ENCODE peak calls at places on chromosome 1, in five cellular contexts. W is K562, Y is HepG2, L is H1, S is GM12878. X is an unnamed sample. For H3K4me1, the result is how much of the 10 kb centered on the place peaks cover.

GRCh38 chr1:186183219-186183618 is 191.8 kb downstream of the TPR start:
- DNase-seq in W (no peak), Y (no peak), L (no peak), S (no peak), X (peak)

GRCh38 chr1:115145221-115145620 is 55.9 kb upstream of the TSPAN2 start:
- DNase-seq in W (no peak), Y (no peak), L (no peak), S (no peak), X (no peak)

GRCh38 chr1:54463259-54464030 is 57.3 kb upstream of the SSBP3 start:
- DNase-seq in W (no peak), Y (no peak), L (no peak), S (no peak), X (no peak)

GRCh38 chr1:17903386-17903785 is 148.3 kb downstream of the ACTL8 start:
- DNase-seq in W (no peak), Y (peak), L (no peak), S (no peak), X (no peak)

GRCh38 chr1:241842565-241842964 is 5.4 kb upstream of the EXO1 start:
- DNase-seq in W (no peak), Y (no peak), L (no peak), S (no peak), X (no peak)

GRCh38 chr1:197343663-197344273 is 75.7 kb downstream of the CRB1 start:
- DNase-seq in W (no peak), Y (no peak), L (no peak), S (no peak), X (no peak)

GRCh38 chr1:46719689-46720088 is 775 bp upstream of the EFCAB14 start:
- DNase-seq in W (peak), Y (no peak), L (no peak), S (no peak), X (no peak)

GRCh38 chr1:214317300-214317699 is 36.3 kb downstream of the SMYD2 start:
- DNase-seq in W (no peak), Y (peak), L (peak), S (no peak), X (no peak)

GRCh38 chr1:30302808-30303310 is 420.5 kb downstream of the MATN1 start:
- DNase-seq in W (no peak), Y (no peak), L (peak), S (no peak), X (no peak)

GRCh38 chr1:39508857-39509305 is 17.4 kb downstream of the BMP8A start:
- DNase-seq in W (no peak), Y (peak), L (no peak), S (no peak), X (no peak)

GRCh38 chr1:165207774-165208359 is 148.6 kb downstream of the LMX1A start:
- DNase-seq in W (peak), Y (no peak), L (no peak), S (no peak), X (no peak)

GRCh38 chr1:78490861-78491310 is at the start of gene PTGFR:
- DNase-seq in W (no peak), Y (no peak), L (peak), S (no peak), X (no peak)

GRCh38 chr1:165288301-165289120 is 68.0 kb downstream of the LMX1A start:
- DNase-seq in W (no peak), Y (no peak), L (no peak), S (no peak), X (no peak)

GRCh38 chr1:1268284-1268682 is 5.4 kb downstream of the UBE2J2 start:
- DNase-seq in W (no peak), Y (no peak), L (no peak), S (no peak), X (no peak)

GRCh38 chr1:234537236-234537635 is 58.3 kb upstream of the TARBP1 start:
- DNase-seq in W (no peak), Y (no peak), L (no peak), S (no peak), X (no peak)

GRCh38 chr1:202656951-202657646 is 53.2 kb downstream of the SYT2 start:
- DNase-seq in W (peak), Y (peak), L (peak), S (no peak), X (no peak)

GRCh38 chr1:2060082-2060481 is 9.9 kb downstream of the PRKCZ start:
- DNase-seq in W (no peak), Y (no peak), L (no peak), S (no peak), X (no peak)

GRCh38 chr1:205774277-205775014 is 836 bp downstream of the RAB29 start:
- DNase-seq in W (peak), Y (peak), L (peak), S (peak), X (no peak)

GRCh38 chr1:156804572-156805243 is 11.9 kb downstream of the SH2D2A start:
- DNase-seq in W (no peak), Y (no peak), L (no peak), S (no peak), X (no peak)

GRCh38 chr1:174998569-174999215 is 1.1 kb upstream of the CACYBP start:
- DNase-seq in W (peak), Y (peak), L (no peak), S (peak), X (peak)

GRCh38 chr1:98763488-98764141 is 102.1 kb downstream of the SNX7 start:
- DNase-seq in W (no peak), Y (no peak), L (no peak), S (no peak), X (no peak)

GRCh38 chr1:148308832-148309458 is 156.9 kb upstream of the NBPF11 start:
- DNase-seq in W (no peak), Y (no peak), L (peak), S (no peak), X (no peak)

GRCh38 chr1:193614817-193615216 is 428.4 kb upstream of the B3GALT2 start:
- DNase-seq in W (no peak), Y (no peak), L (no peak), S (peak), X (peak)

GRCh38 chr1:229155472-229155871 is 115.4 kb upstream of the RAB4A start:
- DNase-seq in W (no peak), Y (no peak), L (no peak), S (no peak), X (no peak)

GRCh38 chr1:204225841-204226745 is 12.3 kb upstream of the GOLT1A start:
- DNase-seq in W (no peak), Y (peak), L (no peak), S (no peak), X (no peak)

GRCh38 chr1:196400478-196401453 is 207.5 kb downstream of the KCNT2 start:
- DNase-seq in W (no peak), Y (peak), L (no peak), S (no peak), X (no peak)

GRCh38 chr1:239566074-239566473 is 179.7 kb downstream of the CHRM3 start:
- DNase-seq in W (no peak), Y (no peak), L (no peak), S (no peak), X (no peak)

GRCh38 chr1:115404936-115405335 is 66.9 kb upstream of the NGF start:
- DNase-seq in W (no peak), Y (no peak), L (no peak), S (no peak), X (no peak)

GRCh38 chr1:100604372-100604771 is 66.4 kb downstream of the GPR88 start:
- DNase-seq in W (no peak), Y (no peak), L (no peak), S (no peak), X (no peak)

GRCh38 chr1:211376807-211377206 is 50.2 kb downstream of the TRAF5 start:
- DNase-seq in W (no peak), Y (no peak), L (no peak), S (no peak), X (no peak)

GRCh38 chr1:36888811-36889477 is 145.4 kb downstream of the GRIK3 start:
- DNase-seq in W (no peak), Y (no peak), L (peak), S (no peak), X (no peak)

GRCh38 chr1:71908871-71909390 is 373.4 kb downstream of the NEGR1 start:
- DNase-seq in W (no peak), Y (no peak), L (no peak), S (no peak), X (no peak)

GRCh38 chr1:172642970-172643369 is 15.9 kb upstream of the FASLG start:
- DNase-seq in W (no peak), Y (peak), L (no peak), S (no peak), X (no peak)

GRCh38 chr1:16348414-16349182 is 3.7 kb downstream of the FBXO42 start:
- DNase-seq in W (no peak), Y (peak), L (no peak), S (no peak), X (no peak)

GRCh38 chr1:117092594-117092993 is 29.0 kb downstream of the TRIM45 start:
- DNase-seq in W (no peak), Y (no peak), L (no peak), S (no peak), X (no peak)

GRCh38 chr1:38175062-38175461 is 128.5 kb upstream of the POU3F1 start:
- DNase-seq in W (no peak), Y (no peak), L (no peak), S (no peak), X (no peak)

GRCh38 chr1:39720094-39720999 is 18.3 kb upstream of the PPIE start:
- DNase-seq in W (peak), Y (peak), L (no peak), S (no peak), X (peak)

GRCh38 chr1:246748867-246749266 is 24.7 kb downstream of the SCCPDH start:
- DNase-seq in W (peak), Y (no peak), L (no peak), S (no peak), X (no peak)

DNA sequence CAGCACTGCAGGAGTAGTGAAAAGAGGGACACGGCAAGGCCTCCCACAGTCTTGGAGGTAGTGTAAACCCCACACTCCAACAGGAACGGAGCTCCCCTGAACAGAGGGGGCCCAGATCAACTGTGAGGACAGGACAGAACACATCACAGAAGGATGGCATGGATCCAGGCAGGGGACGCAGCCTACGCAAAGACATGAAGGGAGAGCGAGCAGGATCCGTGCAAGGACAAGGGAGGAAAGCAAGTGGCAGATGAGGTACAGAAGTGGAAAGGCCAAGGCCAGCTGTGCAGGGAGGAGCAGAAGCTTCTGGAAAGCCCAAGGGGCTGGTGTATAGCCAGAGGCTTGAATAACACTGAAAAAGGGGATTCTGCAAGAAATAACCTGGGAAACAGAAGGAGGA is 81.3 kb downstream of the SIPA1L2 start:
- DNase-seq in W (no peak), Y (no peak), L (no peak), S (no peak), X (no peak)
- TF ChIP-seq CEBPB in W (no peak), Y (no peak), L (no peak), S (no peak), X (no peak)

GRCh38 chr1:226541231-226541630 is 7.3 kb upstream of the STUM start:
- DNase-seq in W (no peak), Y (no peak), L (no peak), S (no peak), X (no peak)

GRCh38 chr1:226546926-226547325 is 1.6 kb upstream of the STUM start:
- DNase-seq in W (no peak), Y (no peak), L (no peak), S (no peak), X (no peak)

GRCh38 chr1:226542623-226543103 is 5.9 kb upstream of the STUM start:
- DNase-seq in W (no peak), Y (peak), L (no peak), S (no peak), X (no peak)

GRCh38 chr1:226545806-226546596 is 2.6 kb upstream of the STUM start:
- DNase-seq in W (no peak), Y (no peak), L (no peak), S (no peak), X (no peak)

DNA sequence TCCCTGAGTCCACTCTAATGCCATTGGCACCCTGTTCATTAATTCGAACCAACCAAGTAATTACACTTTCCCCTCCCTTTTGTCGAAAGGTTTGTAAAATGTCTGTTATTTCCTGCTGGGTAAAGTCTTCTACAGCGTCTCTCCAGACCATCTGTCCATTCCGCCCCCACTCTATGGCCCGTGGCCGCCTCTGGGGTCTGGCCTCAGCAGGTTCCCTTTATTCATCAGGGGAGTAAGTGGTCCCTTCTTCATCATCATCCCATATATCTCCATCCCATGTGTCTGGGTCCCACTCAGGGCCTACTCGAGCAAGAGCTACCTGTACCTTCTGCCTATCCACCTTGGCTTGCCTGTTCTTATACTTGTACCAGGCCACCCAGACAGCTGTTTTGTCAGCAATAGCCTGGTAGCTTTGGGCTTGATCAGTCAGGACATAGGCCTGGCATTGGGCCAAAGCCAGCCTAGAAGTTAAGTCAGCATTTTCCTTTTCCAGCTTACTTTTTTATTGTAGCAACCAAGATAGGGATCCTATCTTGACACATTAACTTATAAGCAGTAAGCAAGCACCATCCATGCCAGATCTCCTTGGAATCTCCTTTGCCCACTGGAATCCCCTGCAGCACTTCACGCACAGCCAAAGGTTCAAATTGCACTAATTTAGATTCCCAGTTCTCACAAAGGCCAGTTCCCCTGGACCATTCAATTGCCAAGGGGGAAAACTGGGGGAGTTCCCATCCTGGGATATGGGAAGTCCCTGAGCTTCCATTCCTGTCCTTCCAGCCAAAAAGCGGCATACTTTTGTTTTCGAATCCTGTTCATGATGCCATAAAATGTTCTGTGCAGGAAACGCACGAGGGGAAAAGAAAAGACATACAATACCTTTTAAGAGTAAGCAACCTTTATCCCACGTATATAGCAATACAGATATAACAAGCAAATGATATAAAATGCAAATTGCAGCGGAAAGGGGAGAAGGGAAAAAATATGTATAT is 6.6 kb upstream of the STUM start:
- DNase-seq in W (no peak), Y (no peak), L (no peak), S (no peak), X (no peak)
- TF ChIP-seq SIN3A in W (no peak), Y (no peak), L (no peak), S (no peak), X (no peak)

GRCh38 chr1:31980835-31981782 is 32.6 kb upstream of the KHDRBS1 start:
- DNase-seq in W (no peak), Y (no peak), L (no peak), S (peak), X (no peak)
- H3K4me1 ChIP-seq in W (under half), Y (under half), L (under half), S (under half), X (under half)

DNA sequence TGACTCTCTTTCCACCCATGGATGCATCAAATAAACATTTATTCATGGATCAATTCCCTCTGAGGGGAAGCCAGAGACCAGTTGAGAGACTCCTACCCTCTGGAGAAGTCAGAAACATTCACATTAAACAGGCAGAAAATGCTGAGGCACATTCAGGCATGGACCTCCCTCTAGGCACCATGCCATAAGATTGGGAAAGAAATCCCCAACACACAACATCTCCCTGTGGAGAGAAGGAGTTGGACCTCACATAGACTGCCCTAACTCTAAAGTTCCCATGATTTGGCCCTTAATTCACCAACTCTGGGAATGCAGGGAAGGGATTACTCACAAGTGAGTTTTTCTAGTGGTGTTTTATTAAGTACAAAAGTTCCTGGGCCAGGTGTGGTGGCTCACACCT is 415.3 kb upstream of the C1orf87 start:
- DNase-seq in W (no peak), Y (no peak), L (no peak), S (no peak), X (no peak)
- TF ChIP-seq CEBPB in W (no peak), Y (no peak), L (no peak), S (no peak), X (no peak)

X was measured in HCT116.